ENCODE peak calls at places on chromosomes 4 and X, in nine cellular contexts. Y is left ventricle myocardium inferior, G is NCI-H510A, V is GM03348, F is HCT116, C is bronchial epithelial cell, A is kidney tubule cell, U is amniotic epithelial cell, O is stromal cell of bone marrow. P is an unnamed sample.

GRCh38 chrX:7170903-7171302 is 22.9 kb upstream of the PUDP start:
- DNase-seq in O (no peak), V (no peak), G (no peak), U (peak; percentile 17), A (peak; percentile 51), Y (no peak), C (no peak), F (no peak), P (no peak)

GRCh38 chr4:168573870-168574269 is 77.0 kb downstream of the PALLD start:
- DNase-seq in V (no peak), A (no peak), O (no peak), Y (no peak), G (no peak), U (no peak), F (no peak), C (no peak), P (no peak)

GRCh38 chr4:142336251-142336934 is 509.7 kb downstream of the INPP4B start:
- DNase-seq in A (no peak), F (no peak), V (no peak), C (no peak), U (no peak), Y (no peak), O (no peak), G (no peak), P (no peak)

GRCh38 chr4:137558951-137559350 is 26.7 kb upstream of the PCDH18 start:
- DNase-seq in U (peak; percentile 14), G (no peak), F (no peak), Y (no peak), O (peak; percentile 68), A (no peak), V (peak; percentile 61), C (peak; percentile 16), P (no peak)

GRCh38 chr4:25792200-25792791 is 70.5 kb downstream of the SEL1L3 start:
- DNase-seq in A (peak; percentile 50), V (no peak), F (peak; percentile 51), Y (no peak), O (no peak), U (no peak), C (peak; percentile 36), G (no peak), P (no peak)

GRCh38 chrX:18769364-18769763 is 61.9 kb downstream of the PPEF1 start:
- DNase-seq in O (no peak), U (no peak), G (no peak), F (no peak), C (no peak), V (no peak), A (no peak), Y (no peak), P (no peak)

GRCh38 chr4:118981171-118981838 is 92.7 kb downstream of the SYNPO2 start:
- DNase-seq in F (no peak), U (peak; percentile 41), A (peak; percentile 48), O (no peak), Y (no peak), V (no peak), G (no peak), C (no peak), P (no peak)

GRCh38 chrX:109751698-109752097 is 18.6 kb upstream of the ACSL4 start:
- DNase-seq in O (no peak), U (no peak), F (no peak), V (no peak), G (no peak), Y (no peak), C (peak; percentile 31), A (no peak), P (no peak)

GRCh38 chr4:61514991-61515390 is 314.9 kb downstream of the ADGRL3 start:
- DNase-seq in O (no peak), U (no peak), F (no peak), C (peak; percentile 48), Y (no peak), V (no peak), A (no peak), G (no peak), P (no peak)

GRCh38 chr4:100348472-100348871 is 158.2 kb upstream of the DDIT4L start:
- DNase-seq in G (no peak), Y (no peak), C (peak; percentile 96), V (peak; percentile 6), U (peak; percentile 88), A (peak; percentile 75), F (peak; percentile 88), O (no peak), P (no peak)

GRCh38 chrX:136731798-136732197 is 48.9 kb downstream of the ARHGEF6 start:
- DNase-seq in O (no peak), C (no peak), Y (no peak), F (no peak), U (no peak), A (no peak), G (no peak), V (no peak), P (no peak)

GRCh38 chr4:8547108-8547911 is 32.9 kb upstream of the GPR78 start:
- DNase-seq in Y (no peak), U (peak; percentile 44), F (peak; percentile 56), C (peak; percentile 83), A (peak; percentile 93), O (peak; percentile 66), V (peak; percentile 56), G (no peak), P (no peak)

GRCh38 chr4:22957774-22958173 is 265.0 kb downstream of the GBA3 start:
- DNase-seq in O (no peak), U (no peak), G (no peak), V (no peak), Y (no peak), C (no peak), A (no peak), F (no peak), P (no peak)

GRCh38 chr4:575281-576141 is 584 bp downstream of the TMEM271 start:
- DNase-seq in O (peak; percentile 11), Y (no peak), F (no peak), G (no peak), V (peak; percentile 81), C (peak; percentile 68), A (peak; percentile 56), U (peak; percentile 68), P (no peak)

GRCh38 chr4:173703076-173703475 is 173.0 kb upstream of the HAND2 start:
- DNase-seq in C (no peak), A (no peak), G (no peak), V (no peak), O (peak; percentile 9), F (no peak), Y (no peak), U (no peak), P (no peak)

GRCh38 chrX:42948723-42949122 is 170.8 kb upstream of the PPP1R2C start:
- DNase-seq in U (no peak), F (no peak), O (no peak), C (no peak), G (no peak), V (no peak), Y (no peak), A (no peak), P (no peak)

GRCh38 chr4:110020681-110021443 is 108.2 kb downstream of the EGF start:
- DNase-seq in C (no peak), V (no peak), A (no peak), O (no peak), Y (no peak), U (no peak), F (no peak), G (no peak), P (no peak)

GRCh38 chr4:24794916-24795665 is at the start of gene SOD3:
- DNase-seq in O (peak; percentile 80), A (peak; percentile 88), U (peak; percentile 47), C (peak; percentile 43), F (no peak), Y (peak; percentile 84), G (no peak), V (peak; percentile 96), P (no peak)

P was measured in DMS153.